ENCODE peak calls at places on chromosome 3, in four cellular contexts. N is fibroblast of lung, J is ovary, R is IMR-90. B is an unnamed sample.

GRCh38 chr3:133058243-133058642 is 20.1 kb downstream of the TMEM108 start:
- DNase-seq in N (no peak), J (no peak), R (no peak), B (no peak)

GRCh38 chr3:159879598-159879997 is 109.0 kb upstream of the IL12A start:
- DNase-seq in N (no peak), J (no peak), R (no peak), B (no peak)

GRCh38 chr3:53668872-53669271 is 174.5 kb downstream of the CACNA1D start:
- DNase-seq in N (no peak), J (no peak), R (no peak), B (no peak)

GRCh38 chr3:157136647-157137387 is 23.1 kb downstream of the CCNL1 start:
- DNase-seq in N (peak; percentile 72), J (no peak), R (peak; percentile 52), B (no peak)

GRCh38 chr3:156151824-156152428 is 31.5 kb downstream of the KCNAB1 start:
- DNase-seq in N (peak; percentile 77), J (peak; percentile 42), R (peak; percentile 69), B (peak; percentile 49)

GRCh38 chr3:4757056-4757948 is 221.9 kb upstream of the BHLHE40 start:
- DNase-seq in N (no peak), J (no peak), R (no peak), B (no peak)

GRCh38 chr3:195895078-195895899 is 13.1 kb downstream of the TNK2 start:
- DNase-seq in N (no peak), J (peak; percentile 39), R (peak; percentile 11), B (peak; percentile 62)

GRCh38 chr3:118817748-118818165 is 216.9 kb downstream of the IGSF11 start:
- DNase-seq in N (peak; percentile 39), J (no peak), R (peak; percentile 57), B (peak; percentile 37)

GRCh38 chr3:161221881-161222600 is 930 bp downstream of the NMD3 start:
- DNase-seq in N (peak; percentile 27), J (no peak), R (peak; percentile 27), B (peak; percentile 13)

GRCh38 chr3:73530030-73530411 is 94.7 kb downstream of the PDZRN3 start:
- DNase-seq in N (peak; percentile 94), J (no peak), R (peak; percentile 82), B (no peak)

GRCh38 chr3:64549869-64550268 is 137.9 kb downstream of the ADAMTS9 start:
- DNase-seq in N (no peak), J (no peak), R (no peak), B (no peak)

GRCh38 chr3:32238816-32239637 is 547 bp downstream of the CMTM8 start:
- DNase-seq in N (peak; percentile 46), J (no peak), R (peak; percentile 10), B (peak; percentile 22)

GRCh38 chr3:195110647-195111321 is 160.2 kb downstream of the XXYLT1 start:
- DNase-seq in N (no peak), J (no peak), R (no peak), B (no peak)

GRCh38 chr3:50278868-50279224 is at the start of gene LSMEM2:
- DNase-seq in N (no peak), J (no peak), R (no peak), B (no peak)
- H3K4me3 ChIP-seq in N (no peak within 1 kb of the TSS), J (no peak within 1 kb of the TSS), R (no peak within 1 kb of the TSS), B (no peak within 1 kb of the TSS)

GRCh38 chr3:17588422-17588821 is 154.0 kb downstream of the TBC1D5 start:
- DNase-seq in N (no peak), J (no peak), R (no peak), B (no peak)

GRCh38 chr3:17589888-17590287 is 152.5 kb downstream of the TBC1D5 start:
- DNase-seq in N (no peak), J (no peak), R (no peak), B (no peak)

GRCh38 chr3:17585561-17586325 is 156.7 kb downstream of the TBC1D5 start:
- DNase-seq in N (no peak), J (no peak), R (peak; percentile 7), B (no peak)

GRCh38 chr3:17590465-17590864 is 152.0 kb downstream of the TBC1D5 start:
- DNase-seq in N (no peak), J (no peak), R (no peak), B (no peak)
- H3K9me3 ChIP-seq in N (no peaks in the 10 kb centered on the region), J (no peaks in the 10 kb centered on the region), R (peaks cover 4% of the 10 kb centered on the region), B (no peaks in the 10 kb centered on the region)

GRCh38 chr3:66382142-66382541 is 118.7 kb downstream of the LRIG1 start:
- DNase-seq in N (no peak), J (no peak), R (no peak), B (no peak)
- H3K36me3 ChIP-seq in N (peaks cover 34% of the 10 kb centered on the region), J (no peaks in the 10 kb centered on the region), R (peaks cover 81% of the 10 kb centered on the region), B (no peaks in the 10 kb centered on the region)

GRCh38 chr3:62669161-62669560 is 206.1 kb downstream of the CADPS start:
- DNase-seq in N (no peak), J (no peak), R (no peak), B (no peak)

GRCh38 chr3:62662680-62663079 is 212.5 kb downstream of the CADPS start:
- DNase-seq in N (no peak), J (no peak), R (no peak), B (no peak)

GRCh38 chr3:62670351-62670750 is 204.9 kb downstream of the CADPS start:
- DNase-seq in N (no peak), J (no peak), R (no peak), B (no peak)

GRCh38 chr3:62667714-62668113 is 207.5 kb downstream of the CADPS start:
- DNase-seq in N (no peak), J (no peak), R (no peak), B (no peak)

DNA sequence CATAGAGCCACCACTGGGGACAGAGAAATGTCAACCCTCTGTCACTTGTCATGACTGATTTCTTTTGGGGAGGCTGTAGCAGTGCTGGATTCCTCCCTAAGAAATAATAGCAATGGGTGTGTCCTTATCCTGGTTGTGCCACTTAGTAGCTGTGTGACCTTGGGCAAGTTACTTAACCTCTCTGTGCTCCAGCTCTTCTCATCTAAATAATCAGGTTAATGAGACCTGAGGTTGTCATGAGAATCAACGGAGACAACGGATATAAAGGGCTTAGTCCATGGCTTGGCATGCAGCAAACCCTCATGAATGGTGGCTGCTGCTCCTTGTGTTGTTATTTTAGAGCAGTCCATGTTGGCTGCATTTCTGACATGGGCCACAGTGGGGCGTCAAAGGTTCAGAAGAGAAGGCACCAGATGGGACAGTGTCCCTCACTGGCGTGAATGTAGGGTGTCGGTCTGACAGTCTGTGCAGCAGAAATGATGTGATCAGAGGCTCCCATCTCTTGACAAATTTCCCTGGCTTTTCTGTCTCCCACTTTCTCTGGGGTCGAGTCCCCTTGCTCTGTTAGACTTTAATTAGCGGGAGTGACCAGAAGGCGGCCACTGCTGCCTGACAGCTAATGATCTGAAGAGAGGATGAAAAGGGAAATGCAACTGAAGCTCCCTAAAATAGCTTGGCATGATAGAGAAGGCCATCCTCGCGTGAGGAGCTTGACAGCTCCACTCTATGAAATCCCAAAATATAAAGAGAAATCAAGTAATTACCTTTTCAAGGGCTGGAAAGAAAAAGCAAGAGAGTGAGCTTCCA is 209.4 kb downstream of the CADPS start:
- DNase-seq in N (peak; percentile 47), J (peak; percentile 11), R (peak; percentile 18), B (peak; percentile 30)
- H3K4me3 ChIP-seq in N (peak overlapping the region; percentile 12), J (no peak overlapping the region), R (no peak overlapping the region), B (no peak overlapping the region)

GRCh38 chr3:177642042-177642441 is 444.8 kb upstream of the TBL1XR1 start:
- DNase-seq in N (no peak), J (no peak), R (no peak), B (no peak)

GRCh38 chr3:177641206-177641605 is 443.9 kb upstream of the TBL1XR1 start:
- DNase-seq in N (no peak), J (no peak), R (no peak), B (no peak)

GRCh38 chr3:177642482-177643163 is 445.3 kb upstream of the TBL1XR1 start:
- DNase-seq in N (no peak), J (no peak), R (no peak), B (no peak)

DNA sequence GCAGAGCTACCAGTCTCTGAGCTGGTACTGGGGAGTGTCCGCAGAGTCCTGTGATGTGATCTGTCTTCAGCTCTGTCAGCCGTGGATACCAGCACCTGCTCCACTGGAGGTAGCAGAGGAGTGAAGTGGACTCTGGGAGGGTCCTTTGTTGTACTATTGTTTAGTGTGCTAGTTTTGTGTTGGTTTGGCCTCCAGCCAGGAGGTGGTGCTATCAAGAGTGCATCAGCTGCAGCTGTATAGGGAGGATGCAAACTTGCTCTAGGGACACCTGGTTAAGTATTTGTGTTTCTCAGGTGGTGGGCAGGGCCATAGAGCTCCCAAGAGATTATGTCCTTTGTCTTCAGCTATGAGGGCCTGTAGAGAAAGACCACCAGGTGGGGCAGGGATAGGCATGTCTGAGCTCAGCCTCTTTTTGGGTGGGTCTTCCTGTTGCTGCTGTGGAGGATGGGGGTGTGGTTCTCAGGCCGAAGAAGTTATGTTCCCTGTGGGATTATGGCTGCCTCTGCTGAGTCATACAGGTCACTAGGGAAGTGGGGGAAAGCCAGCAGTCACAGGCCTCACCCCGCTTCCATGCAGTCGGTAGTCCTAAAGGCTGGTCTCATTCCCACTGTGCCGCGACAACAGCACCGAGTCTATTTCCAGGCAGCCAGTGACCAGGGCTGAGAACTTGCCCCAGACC is 443.2 kb upstream of the TBL1XR1 start:
- DNase-seq in N (no peak), J (no peak), R (no peak), B (no peak)
- H3K9me3 ChIP-seq in N (no peaks in the 10 kb centered on the region), J (no peaks in the 10 kb centered on the region), R (no peaks in the 10 kb centered on the region), B (no peaks in the 10 kb centered on the region)

GRCh38 chr3:123116116-123116515 is 49.3 kb downstream of the PDIA5 start:
- DNase-seq in N (no peak), J (no peak), R (no peak), B (no peak)
- H3K36me3 ChIP-seq in N (peaks cover 7% of the 10 kb centered on the region), J (no peaks in the 10 kb centered on the region), R (peaks cover 38% of the 10 kb centered on the region), B (peaks cover 67% of the 10 kb centered on the region)

DNA sequence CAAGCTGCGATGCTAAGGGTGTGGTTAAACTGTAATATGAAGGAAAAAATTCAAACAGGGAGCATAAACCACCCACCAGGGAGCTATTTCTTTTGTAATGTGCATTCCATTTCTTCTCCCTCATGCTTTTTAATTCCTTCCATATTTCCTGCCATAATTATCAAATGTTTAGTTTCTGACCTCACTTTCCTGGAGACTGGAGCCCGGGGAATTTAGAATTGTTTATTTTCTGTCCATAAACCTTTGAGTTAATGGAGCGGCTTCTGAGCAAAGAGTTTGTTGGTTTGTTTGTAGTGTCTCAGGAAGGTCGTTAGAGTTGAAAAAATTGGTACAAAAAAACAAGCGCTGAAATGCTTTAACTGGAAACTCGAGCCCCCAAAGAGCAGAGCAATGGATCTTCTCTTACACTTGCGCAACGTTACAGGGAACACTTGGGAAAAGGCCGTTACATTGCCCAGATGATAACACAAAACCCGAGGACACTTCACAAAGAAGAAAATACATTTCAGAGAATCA is 1.0 kb downstream of the FSTL1 start:
- DNase-seq in N (peak; percentile 71), J (no peak), R (peak; percentile 71), B (no peak)
- H3K4me3 ChIP-seq in N (peak overlapping the region; percentile 93), J (peak overlapping the region; percentile 89), R (peak overlapping the region; percentile 94), B (peak overlapping the region; percentile 95)

GRCh38 chr3:26049956-26050355 is 260.1 kb downstream of the OXSM start:
- DNase-seq in N (no peak), J (no peak), R (no peak), B (no peak)
- H3K9me3 ChIP-seq in N (no peaks in the 10 kb centered on the region), J (no peaks in the 10 kb centered on the region), R (peaks cover 3% of the 10 kb centered on the region), B (no peaks in the 10 kb centered on the region)

GRCh38 chr3:113906568-113907140 is 41.2 kb upstream of the ZDHHC23 start:
- DNase-seq in N (no peak), J (no peak), R (peak; percentile 17), B (no peak)
- H3K36me3 ChIP-seq in N (no peaks in the 10 kb centered on the region), J (no peaks in the 10 kb centered on the region), R (no peaks in the 10 kb centered on the region), B (no peaks in the 10 kb centered on the region)

B was measured in MG63.